ENCODE peak calls at places on chromosome 2, in nine cellular contexts. One of them, this sample, is unnamed.

GRCh38 chr2:176818653-176819052 is 393.9 kb upstream of the HNRNPA3 start:
- DNase-seq in H1: no peak
- DNase-seq in stomach: no peak
- DNase-seq in transverse colon: no peak
- DNase-seq in GM12878: no peak
- DNase-seq in suprapubic skin: no peak
- DNase-seq in ovary: no peak
- DNase-seq in HepG2: no peak
- DNase-seq in sigmoid colon: no peak
- DNase-seq in this sample: no peak

GRCh38 chr2:162890690-162891311 is 52.2 kb upstream of the KCNH7 start:
- DNase-seq in stomach: no peak
- DNase-seq in HepG2: peak; percentile 62
- DNase-seq in ovary: no peak
- DNase-seq in transverse colon: no peak
- DNase-seq in suprapubic skin: no peak
- DNase-seq in GM12878: peak; percentile 11
- DNase-seq in H1: no peak
- DNase-seq in sigmoid colon: no peak
- DNase-seq in this sample: no peak

GRCh38 chr2:96427917-96428316 is 77.2 kb downstream of the NEURL3 start:
- DNase-seq in transverse colon: no peak
- DNase-seq in ovary: no peak
- DNase-seq in sigmoid colon: no peak
- DNase-seq in HepG2: peak; percentile 72
- DNase-seq in stomach: no peak
- DNase-seq in GM12878: no peak
- DNase-seq in suprapubic skin: no peak
- DNase-seq in H1: no peak
- DNase-seq in this sample: no peak

GRCh38 chr2:42964444-42965081 is 172.2 kb upstream of the HAAO start:
- DNase-seq in ovary: peak; percentile 78
- DNase-seq in GM12878: no peak
- DNase-seq in HepG2: no peak
- DNase-seq in H1: no peak
- DNase-seq in stomach: no peak
- DNase-seq in suprapubic skin: peak; percentile 92
- DNase-seq in sigmoid colon: peak; percentile 84
- DNase-seq in transverse colon: no peak
- DNase-seq in this sample: no peak

GRCh38 chr2:236525416-236525997 is 44.1 kb upstream of the ACKR3 start:
- DNase-seq in sigmoid colon: no peak
- DNase-seq in ovary: no peak
- DNase-seq in suprapubic skin: no peak
- DNase-seq in GM12878: no peak
- DNase-seq in H1: no peak
- DNase-seq in HepG2: no peak
- DNase-seq in transverse colon: no peak
- DNase-seq in stomach: no peak
- DNase-seq in this sample: no peak

GRCh38 chr2:220930542-220931076 is 641.5 kb downstream of the EPHA4 start:
- DNase-seq in ovary: no peak
- DNase-seq in H1: no peak
- DNase-seq in HepG2: no peak
- DNase-seq in transverse colon: no peak
- DNase-seq in GM12878: no peak
- DNase-seq in stomach: no peak
- DNase-seq in suprapubic skin: no peak
- DNase-seq in sigmoid colon: no peak
- DNase-seq in this sample: no peak

GRCh38 chr2:134736167-134736885 is 17.5 kb upstream of the TMEM163 start:
- DNase-seq in stomach: no peak
- DNase-seq in ovary: no peak
- DNase-seq in H1: no peak
- DNase-seq in GM12878: no peak
- DNase-seq in HepG2: no peak
- DNase-seq in transverse colon: no peak
- DNase-seq in suprapubic skin: no peak
- DNase-seq in sigmoid colon: no peak
- DNase-seq in this sample: no peak

GRCh38 chr2:112795720-112796119 is 11.4 kb upstream of the IL1A start:
- DNase-seq in transverse colon: no peak
- DNase-seq in HepG2: no peak
- DNase-seq in H1: no peak
- DNase-seq in GM12878: no peak
- DNase-seq in ovary: no peak
- DNase-seq in sigmoid colon: no peak
- DNase-seq in stomach: no peak
- DNase-seq in suprapubic skin: no peak
- DNase-seq in this sample: no peak

GRCh38 chr2:202909394-202910192 is 1.9 kb downstream of the WDR12 start:
- DNase-seq in H1: no peak
- DNase-seq in transverse colon: no peak
- DNase-seq in stomach: no peak
- DNase-seq in ovary: no peak
- DNase-seq in GM12878: no peak
- DNase-seq in HepG2: no peak
- DNase-seq in sigmoid colon: no peak
- DNase-seq in suprapubic skin: no peak
- DNase-seq in this sample: no peak

GRCh38 chr2:202911203-202911512 is 315 bp downstream of the WDR12 start:
- DNase-seq in HepG2: no peak
- DNase-seq in GM12878: no peak
- DNase-seq in suprapubic skin: no peak
- DNase-seq in transverse colon: no peak
- DNase-seq in H1: no peak
- DNase-seq in sigmoid colon: no peak
- DNase-seq in ovary: peak; percentile 55
- DNase-seq in stomach: no peak
- DNase-seq in this sample: no peak

GRCh38 chr2:202910687-202911086 is 786 bp downstream of the WDR12 start:
- DNase-seq in suprapubic skin: no peak
- DNase-seq in ovary: no peak
- DNase-seq in transverse colon: no peak
- DNase-seq in stomach: no peak
- DNase-seq in H1: no peak
- DNase-seq in sigmoid colon: no peak
- DNase-seq in HepG2: no peak
- DNase-seq in GM12878: no peak
- DNase-seq in this sample: no peak

GRCh38 chr2:202908186-202908585 is 3.3 kb downstream of the WDR12 start:
- DNase-seq in stomach: no peak
- DNase-seq in GM12878: no peak
- DNase-seq in H1: no peak
- DNase-seq in transverse colon: no peak
- DNase-seq in ovary: no peak
- DNase-seq in HepG2: no peak
- DNase-seq in sigmoid colon: no peak
- DNase-seq in suprapubic skin: no peak
- DNase-seq in this sample: no peak

DNA sequence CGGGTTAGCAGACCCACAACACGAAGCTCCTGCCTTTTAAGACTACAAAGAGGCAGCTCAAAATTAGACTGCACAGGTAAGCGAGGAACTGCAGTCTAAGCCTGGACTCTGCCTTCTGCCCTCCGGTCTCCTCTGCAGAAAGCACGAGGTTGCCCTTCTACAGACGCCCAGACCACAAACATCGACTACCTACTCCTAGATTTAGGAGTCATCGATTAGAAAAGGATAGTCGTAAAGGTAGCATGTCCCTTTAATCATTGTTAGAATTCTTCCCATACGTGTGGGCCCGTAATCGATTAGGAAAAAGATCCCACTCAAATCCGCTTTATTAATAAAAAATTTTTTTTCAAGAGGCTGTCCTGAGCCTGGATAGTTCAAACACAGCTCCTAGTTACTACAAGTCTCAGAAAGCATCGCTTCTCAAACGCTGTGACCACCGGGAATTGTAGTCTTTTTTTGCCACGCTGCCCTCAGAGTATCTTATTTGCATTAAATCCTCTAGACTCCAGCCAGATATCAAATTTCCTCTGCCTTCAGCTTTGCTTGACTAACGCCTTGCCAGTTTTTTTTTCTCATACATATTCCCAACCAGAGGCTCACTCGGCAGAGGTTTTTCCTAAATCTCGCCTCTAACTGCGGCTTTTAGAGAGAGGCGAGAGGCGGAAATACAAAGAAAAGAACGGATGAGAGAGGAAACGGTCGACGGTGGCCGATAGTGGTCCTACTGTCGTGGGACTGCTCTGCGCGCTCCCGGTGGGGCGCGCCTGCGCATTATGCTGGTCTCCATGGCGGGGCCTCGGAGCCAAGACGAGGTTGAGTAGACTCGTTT is at the start of the genes CARF and WDR12:
- DNase-seq in H1: peak; percentile 88
- DNase-seq in suprapubic skin: peak; percentile 93
- DNase-seq in sigmoid colon: peak; percentile 96
- DNase-seq in HepG2: peak; percentile 94
- DNase-seq in transverse colon: peak; percentile 95
- DNase-seq in GM12878: peak; percentile 82
- DNase-seq in ovary: peak; percentile 90
- DNase-seq in stomach: peak; percentile 95
- DNase-seq in this sample: peak; percentile 90
- TF ChIP-seq POLR2A in H1: peak; percentile 85
- TF ChIP-seq POLR2A in suprapubic skin: no peak
- TF ChIP-seq POLR2A in sigmoid colon: peak; percentile 53
- TF ChIP-seq POLR2A in HepG2: peak; percentile 99
- TF ChIP-seq POLR2A in transverse colon: peak; percentile 72
- TF ChIP-seq POLR2A in GM12878: peak; percentile 80
- TF ChIP-seq POLR2A in ovary: peak; percentile 31
- TF ChIP-seq POLR2A in stomach: no peak
- TF ChIP-seq POLR2A in this sample: peak; percentile 45

DNA sequence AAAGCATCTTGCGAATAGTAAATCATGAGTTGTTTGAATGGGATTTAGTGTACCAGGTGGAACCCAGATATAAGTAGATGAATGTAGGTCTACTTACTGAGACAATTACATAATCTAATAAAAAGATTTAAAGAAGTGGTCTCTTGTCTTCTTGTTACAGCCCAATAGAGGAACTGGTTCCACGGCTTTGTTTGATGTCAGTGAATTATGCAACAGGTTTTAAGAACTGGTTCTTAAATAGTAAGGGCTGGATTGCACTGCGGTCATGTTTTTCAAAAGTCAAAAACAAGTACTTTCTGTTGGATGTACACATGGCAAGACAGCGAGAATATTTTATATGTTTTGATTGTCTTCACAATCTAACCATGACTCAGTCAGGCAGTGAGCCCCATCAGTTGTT is 15.4 kb upstream of the SLC9A2 start:
- DNase-seq in suprapubic skin: no peak
- DNase-seq in stomach: no peak
- DNase-seq in H1: no peak
- DNase-seq in GM12878: no peak
- DNase-seq in sigmoid colon: no peak
- DNase-seq in ovary: no peak
- DNase-seq in transverse colon: no peak
- DNase-seq in HepG2: no peak
- DNase-seq in this sample: no peak
- TF ChIP-seq EP300 in suprapubic skin: no peak
- TF ChIP-seq EP300 in stomach: no peak
- TF ChIP-seq EP300 in H1: no peak
- TF ChIP-seq EP300 in GM12878: no peak
- TF ChIP-seq EP300 in sigmoid colon: no peak
- TF ChIP-seq EP300 in ovary: no peak
- TF ChIP-seq EP300 in transverse colon: no peak
- TF ChIP-seq EP300 in HepG2: no peak
- TF ChIP-seq EP300 in this sample: no peak

GRCh38 chr2:20330202-20330601 is 20.4 kb downstream of the PUM2 start:
- DNase-seq in stomach: no peak
- DNase-seq in suprapubic skin: no peak
- DNase-seq in H1: no peak
- DNase-seq in sigmoid colon: no peak
- DNase-seq in ovary: no peak
- DNase-seq in GM12878: no peak
- DNase-seq in HepG2: no peak
- DNase-seq in transverse colon: no peak
- DNase-seq in this sample: no peak

GRCh38 chr2:20339012-20339411 is 11.6 kb downstream of the PUM2 start:
- DNase-seq in suprapubic skin: no peak
- DNase-seq in stomach: no peak
- DNase-seq in GM12878: no peak
- DNase-seq in HepG2: no peak
- DNase-seq in transverse colon: no peak
- DNase-seq in sigmoid colon: no peak
- DNase-seq in ovary: no peak
- DNase-seq in H1: no peak
- DNase-seq in this sample: no peak

GRCh38 chr2:20334645-20335203 is 15.9 kb downstream of the PUM2 start:
- DNase-seq in transverse colon: no peak
- DNase-seq in stomach: no peak
- DNase-seq in ovary: no peak
- DNase-seq in H1: no peak
- DNase-seq in HepG2: no peak
- DNase-seq in suprapubic skin: no peak
- DNase-seq in GM12878: no peak
- DNase-seq in sigmoid colon: no peak
- DNase-seq in this sample: no peak

DNA sequence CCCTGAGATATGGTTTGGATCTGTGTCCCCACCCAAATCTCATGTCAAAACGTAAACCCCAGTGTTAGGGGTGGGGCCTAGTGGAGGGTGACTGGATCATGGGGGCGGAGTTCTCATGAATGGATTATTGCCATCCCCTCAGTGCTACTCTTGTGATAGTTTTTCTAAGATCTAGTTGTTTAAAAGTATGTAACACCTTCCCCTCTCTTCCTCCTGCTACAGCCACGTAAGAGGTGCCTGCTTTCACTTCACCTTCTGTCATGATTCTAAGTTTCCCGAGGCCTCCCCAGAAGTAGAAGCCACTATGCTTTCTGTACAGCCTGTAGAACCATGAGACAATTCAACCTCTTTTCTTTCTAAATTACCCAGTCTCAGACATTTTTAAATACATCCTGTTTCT is 16.9 kb downstream of the PUM2 start:
- DNase-seq in stomach: no peak
- DNase-seq in transverse colon: no peak
- DNase-seq in ovary: no peak
- DNase-seq in suprapubic skin: no peak
- DNase-seq in GM12878: no peak
- DNase-seq in sigmoid colon: no peak
- DNase-seq in HepG2: no peak
- DNase-seq in H1: no peak
- DNase-seq in this sample: no peak
- H3K36me3 ChIP-seq in stomach: no peaks in the 10 kb centered on the region
- H3K36me3 ChIP-seq in transverse colon: no peaks in the 10 kb centered on the region
- H3K36me3 ChIP-seq in ovary: no peaks in the 10 kb centered on the region
- H3K36me3 ChIP-seq in suprapubic skin: no peaks in the 10 kb centered on the region
- H3K36me3 ChIP-seq in GM12878: peaks cover 2% of the 10 kb centered on the region
- H3K36me3 ChIP-seq in sigmoid colon: no peaks in the 10 kb centered on the region
- H3K36me3 ChIP-seq in HepG2: peaks cover 5% of the 10 kb centered on the region
- H3K36me3 ChIP-seq in H1: no peaks in the 10 kb centered on the region
- H3K36me3 ChIP-seq in this sample: no peaks in the 10 kb centered on the region

DNA sequence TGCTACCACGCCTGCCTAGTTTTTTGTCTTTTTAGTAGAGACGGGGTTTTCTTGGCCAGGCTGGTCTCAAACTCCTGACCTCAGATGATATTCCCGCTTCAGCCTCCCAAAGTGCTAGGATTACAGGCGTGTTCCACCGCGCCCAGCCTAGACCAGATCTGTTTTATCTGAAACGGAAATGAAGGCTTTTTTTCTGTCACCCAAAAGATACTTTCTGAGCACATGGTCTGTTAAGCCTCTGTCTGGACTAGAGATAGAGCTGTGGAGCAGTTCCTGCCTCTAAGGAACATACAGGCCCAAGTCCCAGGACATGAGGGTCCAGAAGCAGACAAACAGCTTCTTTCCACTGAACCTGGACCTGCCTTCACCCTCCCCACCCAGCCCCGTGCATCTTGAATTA is 43.6 kb upstream of the PTMA start:
- DNase-seq in GM12878: no peak
- DNase-seq in suprapubic skin: no peak
- DNase-seq in transverse colon: no peak
- DNase-seq in HepG2: no peak
- DNase-seq in ovary: peak; percentile 14
- DNase-seq in sigmoid colon: no peak
- DNase-seq in H1: no peak
- DNase-seq in stomach: no peak
- DNase-seq in this sample: no peak
- TF ChIP-seq POLR2A in GM12878: no peak
- TF ChIP-seq POLR2A in suprapubic skin: no peak
- TF ChIP-seq POLR2A in transverse colon: no peak
- TF ChIP-seq POLR2A in HepG2: no peak
- TF ChIP-seq POLR2A in ovary: no peak
- TF ChIP-seq POLR2A in sigmoid colon: no peak
- TF ChIP-seq POLR2A in H1: no peak
- TF ChIP-seq POLR2A in stomach: no peak
- TF ChIP-seq POLR2A in this sample: no peak